ENCODE peak calls at places on chromosome 4, in four cellular contexts. G is MM.1S, P is SK-N-MC, T is mammary epithelial cell. Y is an unnamed sample.

GRCh38 chr4:136992032-136992431 is 540.3 kb downstream of the PCDH18 start:
- DNase-seq in G (no peak), P (no peak), T (no peak), Y (no peak)

GRCh38 chr4:128346054-128346716 is 58.6 kb upstream of the PGRMC2 start:
- DNase-seq in P (no peak), G (no peak), T (no peak), Y (peak; percentile 66)

GRCh38 chr4:72555377-72555831 is 13.6 kb downstream of the ADAMTS3 start:
- DNase-seq in T (no peak), P (no peak), G (no peak), Y (no peak)

GRCh38 chr4:128168701-128169100 is 107.6 kb downstream of the LARP1B start:
- DNase-seq in G (no peak), P (no peak), T (no peak), Y (no peak)

GRCh38 chr4:117983541-117984451 is 50.5 kb upstream of the NDST3 start:
- DNase-seq in P (peak; percentile 77), T (peak; percentile 37), G (no peak), Y (no peak)

GRCh38 chr4:43732829-43733426 is 715.7 kb downstream of the KCTD8 start:
- DNase-seq in T (no peak), P (no peak), G (no peak), Y (no peak)

GRCh38 chr4:5638316-5638715 is 70.0 kb downstream of the EVC2 start:
- DNase-seq in P (no peak), G (no peak), T (peak; percentile 75), Y (peak; percentile 97)

GRCh38 chr4:99404595-99405287 is 30.4 kb downstream of the ADH7 start:
- DNase-seq in P (no peak), G (peak; percentile 52), T (peak; percentile 92), Y (peak; percentile 96)

GRCh38 chr4:55840956-55841355 is 12.5 kb upstream of the EXOC1 start:
- DNase-seq in T (no peak), P (no peak), G (no peak), Y (no peak)

GRCh38 chr4:54585321-54586000 is 72.3 kb upstream of the KIT start:
- DNase-seq in P (no peak), T (peak; percentile 44), G (no peak), Y (peak; percentile 46)

GRCh38 chr4:104210420-104210819 is 284.3 kb downstream of the CXXC4 start:
- DNase-seq in T (no peak), G (no peak), P (no peak), Y (no peak)

GRCh38 chr4:107799634-107800033 is 25.1 kb upstream of the SGMS2 start:
- DNase-seq in P (no peak), T (no peak), G (no peak), Y (no peak)

GRCh38 chr4:137905930-137906329 is 336.2 kb downstream of the SLC7A11 start:
- DNase-seq in G (no peak), P (no peak), T (no peak), Y (no peak)

GRCh38 chr4:73740353-73740778 is at the start of gene CXCL8:
- DNase-seq in G (no peak), P (peak; percentile 65), T (peak; percentile 96), Y (peak; percentile 93)

GRCh38 chr4:23333946-23334878 is 555.6 kb downstream of the PPARGC1A start:
- DNase-seq in T (peak; percentile 75), P (peak; percentile 83), G (peak; percentile 97), Y (peak; percentile 98)

GRCh38 chr4:175419120-175419774 is 392.8 kb downstream of the GPM6A start:
- DNase-seq in P (no peak), G (no peak), T (peak; percentile 82), Y (peak; percentile 96)

GRCh38 chr4:8900588-8900987 is 28.9 kb upstream of the HMX1 start:
- DNase-seq in P (no peak), G (no peak), T (no peak), Y (no peak)

GRCh38 chr4:26482508-26483462 is 7.5 kb downstream of the CCKAR start:
- DNase-seq in G (no peak), T (no peak), P (no peak), Y (peak; percentile 65)

GRCh38 chr4:128225148-128225547 is 62.5 kb downstream of the PGRMC2 start:
- DNase-seq in T (no peak), P (no peak), G (no peak), Y (peak; percentile 38)

GRCh38 chr4:8915201-8916200 is 43.9 kb upstream of the HMX1 start:
- DNase-seq in T (no peak), G (no peak), P (no peak), Y (no peak)

GRCh38 chr4:144574004-144574403 is 72.0 kb upstream of the HHIP start:
- DNase-seq in T (no peak), P (no peak), G (no peak), Y (no peak)

GRCh38 chr4:79141530-79141929 is 184.3 kb downstream of the NAA11 start:
- DNase-seq in G (peak; percentile 19), P (no peak), T (peak; percentile 3), Y (peak; percentile 1)

GRCh38 chr4:30763337-30763736 is 43.2 kb downstream of the PCDH7 start:
- DNase-seq in P (no peak), T (no peak), G (no peak), Y (peak; percentile 82)

GRCh38 chr4:75071241-75071778 is 138.4 kb downstream of the PARM1 start:
- DNase-seq in P (no peak), G (no peak), T (no peak), Y (no peak)

GRCh38 chr4:150849016-150849415 is 166.1 kb downstream of the LRBA start:
- DNase-seq in G (no peak), P (no peak), T (peak; percentile 70), Y (peak; percentile 30)

GRCh38 chr4:148056879-148057278 is 325.0 kb downstream of the ARHGAP10 start:
- DNase-seq in T (peak; percentile 72), P (no peak), G (peak; percentile 88), Y (peak; percentile 77)

GRCh38 chr4:143381171-143382118 is 44.8 kb downstream of the GAB1 start:
- DNase-seq in G (peak; percentile 7), T (peak; percentile 81), P (no peak), Y (peak; percentile 93)

GRCh38 chr4:32472918-32473317 is 1752.7 kb downstream of the PCDH7 start:
- DNase-seq in G (no peak), P (no peak), T (no peak), Y (no peak)

GRCh38 chr4:168723569-168723968 is 226.7 kb downstream of the PALLD start:
- DNase-seq in G (no peak), T (no peak), P (no peak), Y (peak; percentile 83)

GRCh38 chr4:82948647-82949204 is 48.2 kb downstream of the THAP9 start:
- DNase-seq in T (no peak), G (no peak), P (no peak), Y (peak; percentile 44)

GRCh38 chr4:153419029-153419428 is 47.1 kb upstream of the TMEM131L start:
- DNase-seq in T (no peak), P (no peak), G (no peak), Y (no peak)

GRCh38 chr4:103092245-103092644 is 7.4 kb downstream of the BDH2 start:
- DNase-seq in G (peak; percentile 24), P (no peak), T (no peak), Y (no peak)

GRCh38 chr4:20253799-20254409 is 2.2 kb downstream of the SLIT2 start:
- DNase-seq in P (no peak), T (no peak), G (no peak), Y (peak; percentile 32)
- TF ChIP-seq EZH2 in P (no peak), T (no peak), G (no peak), Y (no peak)

GRCh38 chr4:13548984-13549546 is 4.8 kb upstream of the NKX3-2 start:
- DNase-seq in P (peak; percentile 52), G (peak; percentile 93), T (peak; percentile 70), Y (peak; percentile 60)

GRCh38 chr4:13548059-13548983 is 4.0 kb upstream of the NKX3-2 start:
- DNase-seq in G (peak; percentile 17), T (no peak), P (no peak), Y (no peak)

GRCh38 chr4:13546855-13547562 is 2.7 kb upstream of the NKX3-2 start:
- DNase-seq in T (no peak), P (no peak), G (no peak), Y (no peak)

GRCh38 chr4:13546374-13546854 is 2.1 kb upstream of the NKX3-2 start:
- DNase-seq in P (no peak), G (no peak), T (no peak), Y (no peak)

DNA sequence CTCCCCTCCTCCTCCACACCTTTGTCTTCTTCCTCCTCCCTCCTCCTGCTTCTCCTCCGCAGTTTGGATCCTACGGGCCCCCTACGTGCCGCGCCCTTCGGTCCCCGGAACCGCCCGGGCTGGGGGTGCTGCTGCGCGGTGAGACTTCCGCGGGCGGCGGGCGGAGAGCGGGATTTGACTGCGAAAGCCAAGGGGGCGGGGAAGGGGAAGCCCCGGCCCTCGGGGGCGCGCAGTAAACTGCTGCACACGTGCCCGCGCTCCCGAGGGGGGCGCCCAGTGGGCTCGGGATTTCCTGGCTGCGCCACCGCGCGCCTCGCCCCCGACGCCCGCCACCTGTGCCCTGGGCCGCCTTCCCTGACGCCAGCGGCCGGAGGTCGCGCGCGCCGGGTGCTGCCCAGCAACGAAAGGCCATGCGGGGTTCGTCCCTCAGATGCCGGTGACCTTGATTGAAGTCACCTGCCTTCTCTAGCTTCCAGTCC is 3.3 kb upstream of the NKX3-2 start:
- DNase-seq in G (peak; percentile 56), P (no peak), T (no peak), Y (no peak)
- H3K27ac ChIP-seq in G (no peak overlapping the region), P (no peak overlapping the region), T (no peak overlapping the region), Y (no peak overlapping the region)

DNA sequence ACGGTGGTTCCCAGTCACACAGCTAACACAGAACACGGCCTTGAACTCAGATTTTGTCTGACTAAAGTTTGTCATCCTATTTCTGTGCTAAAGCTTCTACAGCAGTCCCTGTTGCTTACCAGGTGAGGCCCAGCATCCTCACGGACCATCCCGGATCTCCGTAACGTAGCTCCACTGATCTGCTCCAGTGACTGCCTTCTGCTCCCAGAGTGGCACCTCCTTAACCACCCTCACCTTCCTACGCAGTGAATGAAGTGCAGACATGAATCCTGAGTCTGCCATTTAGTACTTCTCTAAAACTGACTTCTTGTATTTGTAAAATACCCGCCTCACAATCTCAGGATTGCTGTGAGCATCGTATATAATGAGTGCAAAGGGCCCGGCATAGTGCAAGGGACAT is 27.6 kb upstream of the ACSL1 start:
- DNase-seq in T (no peak), G (no peak), P (no peak), Y (no peak)
- TF ChIP-seq EZH2 in T (no peak), G (no peak), P (no peak), Y (no peak)

DNA sequence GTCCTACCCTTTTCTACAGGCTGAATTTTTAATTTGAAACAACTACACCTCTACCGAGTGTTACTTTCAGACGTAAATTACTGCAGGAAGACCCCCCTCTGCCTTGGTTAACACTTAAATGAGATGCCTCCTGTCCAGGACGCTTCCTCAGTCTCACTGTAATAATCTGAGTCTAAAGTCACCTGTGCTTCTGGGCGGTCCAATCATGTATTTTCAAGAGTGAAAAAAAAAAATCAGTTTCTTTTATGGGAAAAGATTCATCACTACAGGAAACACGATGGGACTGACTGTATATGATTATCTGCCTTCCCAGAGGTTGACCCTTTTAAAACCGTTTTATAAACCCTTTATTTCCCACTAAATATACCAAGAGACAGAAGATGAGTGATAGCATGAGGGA is 776 bp downstream of the RBM47 start:
- DNase-seq in P (no peak), T (no peak), G (no peak), Y (no peak)
- H3K27ac ChIP-seq in P (no peak overlapping the region), T (peak overlapping the region; percentile 54), G (peak overlapping the region; percentile 96), Y (no peak overlapping the region)

DNA sequence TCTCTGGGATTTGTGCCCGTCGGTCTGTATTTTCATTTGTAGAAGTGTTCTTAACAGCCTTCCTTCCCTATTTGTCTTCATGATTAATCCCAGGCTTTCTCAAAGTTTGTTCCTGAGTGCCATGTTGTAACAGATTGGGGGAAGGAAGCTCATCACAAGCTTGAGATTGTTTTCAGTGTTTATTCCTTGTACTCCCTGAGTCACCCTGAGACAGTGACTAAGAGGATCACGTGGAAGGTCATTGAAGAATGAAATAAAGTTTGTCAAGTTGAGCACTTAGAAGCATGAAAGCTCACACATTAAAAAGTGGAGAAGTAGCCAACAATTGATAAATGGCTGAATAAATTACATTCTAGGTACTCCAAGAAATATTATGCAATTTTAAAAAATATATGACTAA is 153.5 kb upstream of the FAM241A start:
- DNase-seq in T (peak; percentile 81), G (no peak), P (no peak), Y (peak; percentile 65)
- TF ChIP-seq EZH2 in T (no peak), G (no peak), P (no peak), Y (no peak)

Y was measured in fibroblast of lung.